ENCODE peak calls at places on chromosomes 12 and 14, in six cellular contexts. V is IMR-90, C is mesendoderm, J is H9, B is neuronal stem cell, R is mesenchymal stem cell. L is an unnamed sample.

GRCh38 chr12:67748761-67749075 is 100.2 kb downstream of the DYRK2 start:
- DNase-seq in V (peak; percentile 33), C (no peak), J (no peak), B (no peak), R (no peak), L (no peak)

GRCh38 chr12:57063991-57064725 is 14.2 kb upstream of the MYO1A start:
- DNase-seq in V (peak; percentile 41), C (no peak), J (no peak), B (no peak), R (no peak), L (no peak)

GRCh38 chr12:81596558-81596957 is 162.6 kb downstream of the PPFIA2 start:
- DNase-seq in V (no peak), C (no peak), J (no peak), B (no peak), R (no peak), L (no peak)

GRCh38 chr14:83291716-83292115 is 1758.1 kb upstream of the SEL1L start:
- DNase-seq in V (peak; percentile 5), C (no peak), J (no peak), B (no peak), R (peak; percentile 49), L (no peak)

GRCh38 chr12:42483534-42483857 is 106.0 kb downstream of the PRICKLE1 start:
- DNase-seq in V (peak; percentile 39), C (no peak), J (no peak), B (peak; percentile 63), R (no peak), L (no peak)

GRCh38 chr14:89447182-89447970 is 30.3 kb upstream of the FOXN3 start:
- DNase-seq in V (no peak), C (no peak), J (no peak), B (no peak), R (no peak), L (no peak)

GRCh38 chr14:22781606-22782000 is 15.1 kb downstream of the OXA1L start:
- DNase-seq in V (peak; percentile 43), C (no peak), J (no peak), B (no peak), R (peak; percentile 47), L (no peak)

GRCh38 chr12:121129705-121130147 is 3.0 kb upstream of the P2RX7 start:
- DNase-seq in V (no peak), C (no peak), J (no peak), B (no peak), R (no peak), L (no peak)

GRCh38 chr14:68856572-68856971 is 63.7 kb upstream of the ZFP36L1 start:
- DNase-seq in V (no peak), C (no peak), J (no peak), B (no peak), R (no peak), L (no peak)

GRCh38 chr12:112837629-112838191 is 46.2 kb downstream of the RPH3A start:
- DNase-seq in V (peak; percentile 29), C (no peak), J (no peak), B (no peak), R (peak; percentile 15), L (no peak)

DNA sequence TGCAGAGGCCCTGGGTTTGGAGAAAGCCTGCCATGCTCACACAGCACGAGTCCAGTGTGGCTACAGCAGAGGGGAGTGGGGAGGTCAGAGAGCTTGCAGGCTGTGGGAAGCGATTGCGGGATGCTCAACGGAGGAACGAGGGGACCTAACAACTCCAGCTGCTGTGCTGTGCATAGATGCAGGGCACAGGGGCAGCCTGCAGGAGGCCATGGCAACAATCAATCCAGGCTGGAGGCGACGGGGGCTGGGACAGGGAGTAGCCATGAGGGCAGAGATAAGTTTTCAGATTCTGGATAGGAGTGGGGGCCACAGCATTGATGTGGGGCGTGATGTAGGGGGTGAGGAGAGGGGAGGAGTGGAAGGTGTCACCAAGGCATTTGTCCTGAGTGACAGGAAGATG is 20.6 kb downstream of the FAIM2 start:
- DNase-seq in V (no peak), C (peak; percentile 44), J (no peak), B (no peak), R (no peak), L (no peak)
- H2BK5ac ChIP-seq in V (no peak overlapping the region), C (no peak overlapping the region), J (no peak overlapping the region), B (no peak overlapping the region), R (no peak overlapping the region), L (no peak overlapping the region)

GRCh38 chr12:69238589-69239285 is 632 bp upstream of the CPSF6 start:
- DNase-seq in V (no peak), C (no peak), J (no peak), B (no peak), R (no peak), L (no peak)

GRCh38 chr12:69241444-69242092 is 2.2 kb downstream of the CPSF6 start:
- DNase-seq in V (peak; percentile 10), C (no peak), J (no peak), B (no peak), R (no peak), L (no peak)

GRCh38 chr12:69240625-69240984 is 1.2 kb downstream of the CPSF6 start:
- DNase-seq in V (peak; percentile 11), C (peak; percentile 47), J (no peak), B (no peak), R (peak; percentile 14), L (no peak)

GRCh38 chr12:69239922-69240624 is 704 bp downstream of the CPSF6 start:
- DNase-seq in V (peak; percentile 15), C (peak; percentile 66), J (peak; percentile 56), B (peak; percentile 39), R (peak; percentile 43), L (peak; percentile 64)

DNA sequence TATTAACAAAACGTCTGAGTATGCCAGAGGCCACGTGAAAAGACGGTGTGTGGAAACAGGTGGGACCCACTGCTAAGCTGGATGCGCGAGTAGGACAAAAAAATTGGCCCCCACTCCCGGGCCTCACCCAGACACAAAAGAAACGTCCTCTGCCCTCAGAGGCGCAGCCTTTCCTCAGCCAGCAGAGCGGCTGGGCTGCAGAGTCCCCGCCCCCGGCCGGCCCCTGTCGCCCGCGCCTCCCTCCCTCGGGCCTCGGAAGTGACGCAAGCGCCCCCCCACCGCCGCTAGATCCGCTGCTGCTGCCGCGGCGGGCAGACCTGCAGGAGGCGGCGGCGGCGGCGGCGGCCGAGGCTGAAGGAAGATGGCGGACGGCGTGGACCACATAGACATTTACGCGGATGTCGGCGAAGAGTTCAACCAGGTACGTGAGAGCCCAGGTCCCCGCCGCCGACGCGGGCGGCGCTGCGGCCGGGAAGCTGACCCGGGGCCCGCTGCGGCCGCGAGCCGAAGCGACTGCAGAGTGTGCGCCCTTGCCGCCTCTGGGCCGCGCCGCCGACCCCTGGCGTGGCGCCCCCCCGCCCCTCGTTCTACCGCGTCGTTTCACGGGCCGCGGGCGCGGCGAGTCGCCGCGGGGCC is at the start of gene CPSF6:
- DNase-seq in V (peak; percentile 84), C (peak; percentile 97), J (peak; percentile 98), B (peak; percentile 92), R (peak; percentile 93), L (peak; percentile 97)
- H2BK5ac ChIP-seq in V (peak within 1 kb of the TSS; percentile 80), C (peak within 1 kb of the TSS; percentile 63), J (no peak within 1 kb of the TSS), B (peak within 1 kb of the TSS; percentile 66), R (peak within 1 kb of the TSS; percentile 78), L (peak within 1 kb of the TSS; percentile 83)

DNA sequence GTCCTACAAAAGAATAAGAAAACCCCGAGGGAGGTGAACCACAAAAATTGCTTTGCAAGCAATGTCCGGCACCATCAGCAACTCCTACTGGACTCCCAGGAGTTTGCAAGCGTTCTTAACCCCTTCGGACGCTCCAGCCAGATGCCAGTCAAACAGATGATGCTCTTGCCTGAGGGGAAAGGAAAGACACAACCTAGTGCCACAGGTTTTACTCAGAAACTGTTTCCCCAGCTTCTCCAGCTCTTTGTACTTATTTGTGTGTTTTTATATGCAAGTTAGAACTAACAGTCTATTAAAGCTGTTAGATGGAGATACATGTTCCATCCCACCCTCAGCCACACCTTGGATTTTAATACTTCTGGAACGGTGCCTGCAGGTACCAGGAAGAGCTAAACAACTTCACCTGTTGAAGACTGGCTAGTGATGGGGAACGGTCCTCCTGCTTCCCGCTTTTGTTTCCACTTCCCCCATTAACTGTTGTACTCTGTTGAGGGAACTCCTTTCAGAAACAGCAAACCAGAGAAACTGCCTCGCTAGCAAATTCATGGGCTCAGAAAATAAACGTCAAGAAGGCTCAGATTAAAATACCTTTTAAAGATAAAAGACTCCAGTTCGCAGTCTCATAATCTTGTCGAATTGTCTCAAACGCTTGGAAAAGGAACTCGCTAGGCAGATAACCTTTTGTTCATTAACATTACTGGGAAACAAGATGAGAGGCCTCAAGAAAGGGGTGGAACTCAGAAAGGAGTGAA is 1.1 kb upstream of the FERMT2 start:
- DNase-seq in V (peak; percentile 80), C (peak; percentile 92), J (peak; percentile 76), B (no peak), R (peak; percentile 87), L (peak; percentile 91)
- H2BK5ac ChIP-seq in V (peak overlapping the region; percentile 95), C (peak overlapping the region; percentile 90), J (no peak overlapping the region), B (peak overlapping the region; percentile 98), R (peak overlapping the region; percentile 100), L (peak overlapping the region; percentile 100)

GRCh38 chr14:101462726-101463565 is 98.3 kb upstream of the DIO3 start:
- DNase-seq in V (no peak), C (no peak), J (no peak), B (no peak), R (no peak), L (no peak)

GRCh38 chr14:101463566-101464171 is 97.6 kb upstream of the DIO3 start:
- DNase-seq in V (no peak), C (no peak), J (no peak), B (no peak), R (no peak), L (no peak)

GRCh38 chr14:101460986-101461750 is 100.1 kb upstream of the DIO3 start:
- DNase-seq in V (no peak), C (no peak), J (peak; percentile 25), B (no peak), R (no peak), L (no peak)

GRCh38 chr14:101460521-101460920 is 100.8 kb upstream of the DIO3 start:
- DNase-seq in V (no peak), C (no peak), J (no peak), B (no peak), R (no peak), L (no peak)

GRCh38 chr14:101461891-101462290 is 99.4 kb upstream of the DIO3 start:
- DNase-seq in V (no peak), C (no peak), J (no peak), B (no peak), R (no peak), L (no peak)
- H2BK5ac ChIP-seq in V (no peak overlapping the region), C (no peak overlapping the region), J (no peak overlapping the region), B (no peak overlapping the region), R (no peak overlapping the region), L (peak overlapping the region; percentile 79)

GRCh38 chr12:12357697-12358476 is 1.0 kb downstream of the BORCS5 start:
- DNase-seq in V (peak; percentile 34), C (no peak), J (no peak), B (no peak), R (no peak), L (no peak)
- H2BK5ac ChIP-seq in V (peak overlapping the region; percentile 55), C (no peak overlapping the region), J (no peak overlapping the region), B (no peak overlapping the region), R (no peak overlapping the region), L (no peak overlapping the region)

GRCh38 chr12:6528539-6529235 is 5.6 kb upstream of the GAPDH start:
- DNase-seq in V (no peak), C (peak; percentile 69), J (no peak), B (no peak), R (no peak), L (peak; percentile 99)
- H2BK5ac ChIP-seq in V (no peak overlapping the region), C (no peak overlapping the region), J (no peak overlapping the region), B (no peak overlapping the region), R (no peak overlapping the region), L (peak overlapping the region; percentile 74)

GRCh38 chr12:2190896-2191533 is 138.2 kb downstream of the CACNA1C start:
- DNase-seq in V (no peak), C (no peak), J (no peak), B (no peak), R (no peak), L (no peak)
- H2BK5ac ChIP-seq in V (no peak overlapping the region), C (no peak overlapping the region), J (no peak overlapping the region), B (no peak overlapping the region), R (no peak overlapping the region), L (no peak overlapping the region)